ENCODE peak calls at places on chromosome 21, in seven cellular contexts. One of them, this sample, is unnamed.

GRCh38 chr21:46675595-46676280 is 40.3 kb downstream of the PRMT2 start:
- DNase-seq in neuronal stem cell: no peak
- DNase-seq in mesendoderm: no peak
- DNase-seq in trophoblast cell: no peak
- DNase-seq in H9: no peak
- DNase-seq in mesenchymal stem cell: no peak
- DNase-seq in H1: no peak
- DNase-seq in this sample: peak; percentile 29

GRCh38 chr21:21612446-21612845 is 614.2 kb downstream of the NCAM2 start:
- DNase-seq in mesenchymal stem cell: peak; percentile 65
- DNase-seq in H9: peak; percentile 33
- DNase-seq in mesendoderm: peak; percentile 89
- DNase-seq in trophoblast cell: peak; percentile 48
- DNase-seq in H1: peak; percentile 36
- DNase-seq in neuronal stem cell: peak; percentile 57
- DNase-seq in this sample: peak; percentile 92

GRCh38 chr21:44779417-44780139 is 22.0 kb downstream of the UBE2G2 start:
- DNase-seq in neuronal stem cell: no peak
- DNase-seq in trophoblast cell: peak; percentile 76
- DNase-seq in mesendoderm: no peak
- DNase-seq in mesenchymal stem cell: no peak
- DNase-seq in H1: no peak
- DNase-seq in H9: no peak
- DNase-seq in this sample: no peak

GRCh38 chr21:45427331-45428271 is 22.6 kb downstream of the COL18A1 start:
- DNase-seq in mesenchymal stem cell: peak; percentile 98
- DNase-seq in H9: peak; percentile 91
- DNase-seq in mesendoderm: peak; percentile 97
- DNase-seq in H1: peak; percentile 67
- DNase-seq in neuronal stem cell: no peak
- DNase-seq in trophoblast cell: peak; percentile 61
- DNase-seq in this sample: peak; percentile 98

GRCh38 chr21:25709684-25710265 is 24.9 kb downstream of the ATP5PF start:
- DNase-seq in H9: peak; percentile 38
- DNase-seq in neuronal stem cell: no peak
- DNase-seq in mesenchymal stem cell: no peak
- DNase-seq in trophoblast cell: no peak
- DNase-seq in H1: peak; percentile 3
- DNase-seq in mesendoderm: peak; percentile 68
- DNase-seq in this sample: no peak

GRCh38 chr21:40453183-40453582 is 393.8 kb downstream of the DSCAM start:
- DNase-seq in H1: no peak
- DNase-seq in neuronal stem cell: no peak
- DNase-seq in mesendoderm: no peak
- DNase-seq in trophoblast cell: no peak
- DNase-seq in mesenchymal stem cell: no peak
- DNase-seq in H9: no peak
- DNase-seq in this sample: no peak

GRCh38 chr21:26099610-26100219 is 70.9 kb downstream of the APP start:
- DNase-seq in mesenchymal stem cell: no peak
- DNase-seq in neuronal stem cell: no peak
- DNase-seq in trophoblast cell: peak; percentile 77
- DNase-seq in H1: no peak
- DNase-seq in mesendoderm: peak; percentile 74
- DNase-seq in H9: no peak
- DNase-seq in this sample: peak; percentile 70

GRCh38 chr21:26758083-26758861 is 86.9 kb downstream of the ADAMTS1 start:
- DNase-seq in neuronal stem cell: no peak
- DNase-seq in H9: no peak
- DNase-seq in H1: no peak
- DNase-seq in mesenchymal stem cell: no peak
- DNase-seq in trophoblast cell: peak; percentile 59
- DNase-seq in mesendoderm: no peak
- DNase-seq in this sample: no peak

GRCh38 chr21:44475266-44475665 is 20.0 kb downstream of the LRRC3 start:
- DNase-seq in H9: no peak
- DNase-seq in H1: no peak
- DNase-seq in mesenchymal stem cell: no peak
- DNase-seq in neuronal stem cell: no peak
- DNase-seq in mesendoderm: no peak
- DNase-seq in trophoblast cell: no peak
- DNase-seq in this sample: no peak

GRCh38 chr21:37764696-37765095 is 151.6 kb downstream of the KCNJ6 start:
- DNase-seq in mesenchymal stem cell: no peak
- DNase-seq in trophoblast cell: no peak
- DNase-seq in mesendoderm: no peak
- DNase-seq in neuronal stem cell: no peak
- DNase-seq in H1: no peak
- DNase-seq in H9: no peak
- DNase-seq in this sample: no peak

GRCh38 chr21:25997788-25998611 is 172.6 kb downstream of the APP start:
- DNase-seq in neuronal stem cell: peak; percentile 65
- DNase-seq in mesendoderm: peak; percentile 96
- DNase-seq in mesenchymal stem cell: no peak
- DNase-seq in H9: peak; percentile 78
- DNase-seq in H1: peak; percentile 77
- DNase-seq in trophoblast cell: no peak
- DNase-seq in this sample: no peak

GRCh38 chr21:15731243-15731613 is 1.4 kb downstream of the USP25 start:
- DNase-seq in H1: no peak
- DNase-seq in H9: no peak
- DNase-seq in mesenchymal stem cell: peak; percentile 25
- DNase-seq in neuronal stem cell: no peak
- DNase-seq in mesendoderm: no peak
- DNase-seq in trophoblast cell: peak; percentile 40
- DNase-seq in this sample: no peak

GRCh38 chr21:46500224-46500861 is 41.7 kb downstream of the DIP2A start:
- DNase-seq in neuronal stem cell: no peak
- DNase-seq in trophoblast cell: no peak
- DNase-seq in mesenchymal stem cell: peak; percentile 50
- DNase-seq in mesendoderm: no peak
- DNase-seq in H1: no peak
- DNase-seq in H9: no peak
- DNase-seq in this sample: peak; percentile 40

GRCh38 chr21:17688912-17689874 is 76.5 kb upstream of the BTG3 start:
- DNase-seq in H9: peak; percentile 52
- DNase-seq in trophoblast cell: peak; percentile 88
- DNase-seq in mesendoderm: peak; percentile 67
- DNase-seq in mesenchymal stem cell: peak; percentile 41
- DNase-seq in H1: no peak
- DNase-seq in neuronal stem cell: no peak
- DNase-seq in this sample: peak; percentile 12

GRCh38 chr21:37871121-37871862 is 45.0 kb downstream of the KCNJ6 start:
- DNase-seq in neuronal stem cell: no peak
- DNase-seq in H1: no peak
- DNase-seq in H9: no peak
- DNase-seq in mesendoderm: no peak
- DNase-seq in mesenchymal stem cell: peak; percentile 86
- DNase-seq in trophoblast cell: no peak
- DNase-seq in this sample: peak; percentile 91

GRCh38 chr21:46045154-46045553 is 52.8 kb upstream of the COL6A2 start:
- DNase-seq in mesendoderm: no peak
- DNase-seq in neuronal stem cell: no peak
- DNase-seq in H9: no peak
- DNase-seq in mesenchymal stem cell: no peak
- DNase-seq in H1: no peak
- DNase-seq in trophoblast cell: no peak
- DNase-seq in this sample: no peak

GRCh38 chr21:42496120-42496838 is at the start of gene RSPH1:
- DNase-seq in neuronal stem cell: peak; percentile 99
- DNase-seq in mesendoderm: peak; percentile 100
- DNase-seq in H1: peak; percentile 97
- DNase-seq in H9: peak; percentile 100
- DNase-seq in trophoblast cell: peak; percentile 100
- DNase-seq in mesenchymal stem cell: peak; percentile 99
- DNase-seq in this sample: peak; percentile 95

GRCh38 chr21:32520885-32521735 is 64.2 kb downstream of the TCP10L start:
- DNase-seq in mesendoderm: no peak
- DNase-seq in H9: no peak
- DNase-seq in neuronal stem cell: no peak
- DNase-seq in mesenchymal stem cell: peak; percentile 70
- DNase-seq in H1: no peak
- DNase-seq in trophoblast cell: peak; percentile 94
- DNase-seq in this sample: peak; percentile 97

GRCh38 chr21:32524010-32524719 is 61.2 kb downstream of the TCP10L start:
- DNase-seq in mesendoderm: peak; percentile 65
- DNase-seq in H9: no peak
- DNase-seq in H1: no peak
- DNase-seq in neuronal stem cell: no peak
- DNase-seq in mesenchymal stem cell: peak; percentile 24
- DNase-seq in trophoblast cell: peak; percentile 3
- DNase-seq in this sample: peak; percentile 83

GRCh38 chr21:32519945-32520884 is 65.1 kb downstream of the TCP10L start:
- DNase-seq in H1: no peak
- DNase-seq in H9: no peak
- DNase-seq in mesendoderm: no peak
- DNase-seq in neuronal stem cell: no peak
- DNase-seq in trophoblast cell: no peak
- DNase-seq in mesenchymal stem cell: no peak
- DNase-seq in this sample: no peak

GRCh38 chr21:32523463-32523862 is 61.9 kb downstream of the TCP10L start:
- DNase-seq in mesendoderm: no peak
- DNase-seq in neuronal stem cell: no peak
- DNase-seq in H1: no peak
- DNase-seq in H9: no peak
- DNase-seq in mesenchymal stem cell: no peak
- DNase-seq in trophoblast cell: no peak
- DNase-seq in this sample: no peak

GRCh38 chr21:32521736-32522360 is 63.5 kb downstream of the TCP10L start:
- DNase-seq in mesendoderm: no peak
- DNase-seq in mesenchymal stem cell: no peak
- DNase-seq in H9: no peak
- DNase-seq in neuronal stem cell: no peak
- DNase-seq in trophoblast cell: no peak
- DNase-seq in H1: no peak
- DNase-seq in this sample: no peak
- H3K4me2 ChIP-seq in mesendoderm: no peak overlapping the region
- H3K4me2 ChIP-seq in mesenchymal stem cell: no peak overlapping the region
- H3K4me2 ChIP-seq in H9: no peak overlapping the region
- H3K4me2 ChIP-seq in neuronal stem cell: no peak overlapping the region
- H3K4me2 ChIP-seq in trophoblast cell: no peak overlapping the region
- H3K4me2 ChIP-seq in H1: no peak overlapping the region
- H3K4me2 ChIP-seq in this sample: no peak overlapping the region

GRCh38 chr21:36721817-36722216 is 22.9 kb downstream of the SIM2 start:
- DNase-seq in H9: no peak
- DNase-seq in neuronal stem cell: no peak
- DNase-seq in mesenchymal stem cell: no peak
- DNase-seq in trophoblast cell: no peak
- DNase-seq in H1: no peak
- DNase-seq in mesendoderm: no peak
- DNase-seq in this sample: no peak
- H3K23ac ChIP-seq in H9: no peak overlapping the region
- H3K23ac ChIP-seq in neuronal stem cell: no peak overlapping the region
- H3K23ac ChIP-seq in mesenchymal stem cell: no peak overlapping the region
- H3K23ac ChIP-seq in trophoblast cell: no peak overlapping the region
- H3K23ac ChIP-seq in H1: no peak overlapping the region
- H3K23ac ChIP-seq in mesendoderm: no peak overlapping the region
- H3K23ac ChIP-seq in this sample: no peak overlapping the region

GRCh38 chr21:39022901-39023693 is 160.2 kb downstream of the PSMG1 start:
- DNase-seq in H1: no peak
- DNase-seq in H9: no peak
- DNase-seq in mesendoderm: peak; percentile 77
- DNase-seq in mesenchymal stem cell: peak; percentile 19
- DNase-seq in trophoblast cell: peak; percentile 58
- DNase-seq in neuronal stem cell: no peak
- DNase-seq in this sample: peak; percentile 28

GRCh38 chr21:39022035-39022900 is 161.0 kb downstream of the PSMG1 start:
- DNase-seq in H1: no peak
- DNase-seq in neuronal stem cell: no peak
- DNase-seq in trophoblast cell: no peak
- DNase-seq in mesenchymal stem cell: no peak
- DNase-seq in mesendoderm: no peak
- DNase-seq in H9: no peak
- DNase-seq in this sample: no peak

GRCh38 chr21:39018730-39019129 is 164.5 kb downstream of the PSMG1 start:
- DNase-seq in trophoblast cell: peak; percentile 90
- DNase-seq in mesenchymal stem cell: no peak
- DNase-seq in mesendoderm: no peak
- DNase-seq in neuronal stem cell: no peak
- DNase-seq in H1: no peak
- DNase-seq in H9: no peak
- DNase-seq in this sample: no peak

GRCh38 chr21:39021475-39021832 is 161.8 kb downstream of the PSMG1 start:
- DNase-seq in H9: no peak
- DNase-seq in mesenchymal stem cell: no peak
- DNase-seq in neuronal stem cell: no peak
- DNase-seq in mesendoderm: peak; percentile 40
- DNase-seq in H1: no peak
- DNase-seq in trophoblast cell: no peak
- DNase-seq in this sample: no peak

DNA sequence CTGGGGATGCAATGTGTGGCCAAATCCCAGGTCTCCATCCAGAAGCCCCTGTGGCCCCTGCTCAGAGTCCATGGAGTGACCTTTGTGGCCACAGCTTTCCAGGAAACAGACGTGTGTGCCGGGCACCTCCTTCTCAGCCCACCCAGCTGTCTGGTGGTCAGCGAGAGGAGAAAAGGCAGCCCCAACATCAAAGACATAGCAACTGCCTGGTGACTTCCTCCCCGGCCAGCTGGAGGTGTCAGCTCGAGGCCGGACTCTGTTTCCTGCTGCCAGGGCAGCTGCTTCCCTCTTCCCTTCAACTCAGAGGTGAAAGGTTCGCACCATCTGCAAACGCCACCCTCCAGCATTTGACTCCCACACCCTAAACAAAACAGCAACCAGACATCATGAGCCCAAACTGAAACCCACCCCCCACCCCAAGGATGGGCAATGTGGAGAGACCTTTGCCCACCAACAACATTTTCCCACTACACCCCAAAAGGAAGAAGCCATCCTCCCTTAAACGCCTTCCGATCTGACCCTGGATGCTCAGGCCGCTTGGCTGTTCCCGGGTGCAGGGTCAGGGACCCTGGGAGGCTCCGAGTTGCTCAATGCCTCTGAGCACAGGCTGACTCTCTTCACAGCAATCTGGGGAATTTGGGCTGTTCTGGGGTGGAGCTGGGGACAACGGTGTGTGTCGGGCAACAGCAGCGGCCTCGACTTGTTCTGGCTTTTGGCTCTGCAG is 162.3 kb downstream of the PSMG1 start:
- DNase-seq in H1: no peak
- DNase-seq in H9: no peak
- DNase-seq in neuronal stem cell: no peak
- DNase-seq in trophoblast cell: peak; percentile 88
- DNase-seq in mesendoderm: peak; percentile 86
- DNase-seq in mesenchymal stem cell: peak; percentile 76
- DNase-seq in this sample: peak; percentile 74
- H3K4me2 ChIP-seq in H1: no peak overlapping the region
- H3K4me2 ChIP-seq in H9: no peak overlapping the region
- H3K4me2 ChIP-seq in neuronal stem cell: no peak overlapping the region
- H3K4me2 ChIP-seq in trophoblast cell: no peak overlapping the region
- H3K4me2 ChIP-seq in mesendoderm: no peak overlapping the region
- H3K4me2 ChIP-seq in mesenchymal stem cell: no peak overlapping the region
- H3K4me2 ChIP-seq in this sample: peak overlapping the region; percentile 34

DNA sequence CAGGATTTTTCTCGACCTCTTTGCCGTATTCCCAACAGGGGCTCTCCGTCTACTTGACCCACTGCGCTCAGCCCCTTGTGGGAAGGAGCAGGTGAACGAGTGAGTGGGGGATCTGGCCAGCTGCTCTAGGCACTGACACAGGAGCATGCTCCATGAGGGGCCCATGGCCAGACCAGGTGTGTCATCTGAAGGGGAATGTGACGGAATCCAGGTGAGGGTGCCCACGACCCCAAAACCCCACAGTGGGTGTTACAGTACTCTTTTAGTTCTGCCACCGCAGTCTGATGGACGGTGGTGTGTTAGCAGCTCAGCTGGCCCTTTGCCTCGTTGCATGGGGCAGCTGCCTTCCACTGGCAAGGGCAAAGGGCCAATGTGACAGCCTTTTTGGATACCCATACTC is 601.4 kb upstream of the NCAM2 start:
- DNase-seq in H1: no peak
- DNase-seq in H9: no peak
- DNase-seq in trophoblast cell: no peak
- DNase-seq in mesenchymal stem cell: no peak
- DNase-seq in mesendoderm: no peak
- DNase-seq in neuronal stem cell: no peak
- DNase-seq in this sample: no peak
- H3K23ac ChIP-seq in H1: no peak overlapping the region
- H3K23ac ChIP-seq in H9: no peak overlapping the region
- H3K23ac ChIP-seq in trophoblast cell: no peak overlapping the region
- H3K23ac ChIP-seq in mesenchymal stem cell: no peak overlapping the region
- H3K23ac ChIP-seq in mesendoderm: no peak overlapping the region
- H3K23ac ChIP-seq in neuronal stem cell: no peak overlapping the region
- H3K23ac ChIP-seq in this sample: no peak overlapping the region

This sample was measured in IMR-90.